ENCODE peak calls at places on chromosomes 7 and 10, in four cellular contexts. E is cardiac fibroblast, J is WERI-Rb-1, G is IMR-90. F is an unnamed sample.

GRCh38 chr7:131895541-131896173 is 339.2 kb upstream of the PODXL start:
- DNase-seq in G (peak; percentile 70), J (no peak), E (peak; percentile 70), F (no peak)

GRCh38 chr10:125144209-125144608 is 16.2 kb downstream of the CTBP2 start:
- DNase-seq in G (no peak), J (no peak), E (no peak), F (no peak)

GRCh38 chr7:116327751-116328150 is 117.4 kb downstream of the TES start:
- DNase-seq in G (peak; percentile 99), E (peak; percentile 98), J (no peak), F (no peak)

GRCh38 chr10:17418249-17418648 is 36.1 kb downstream of the ST8SIA6 start:
- DNase-seq in E (no peak), J (no peak), G (no peak), F (no peak)

GRCh38 chr7:103867874-103868273 is 121.6 kb downstream of the RELN start:
- DNase-seq in J (no peak), G (no peak), E (no peak), F (no peak)

GRCh38 chr10:46247808-46248569 is 38.8 kb upstream of the ANTXRL start:
- DNase-seq in E (no peak), J (no peak), G (no peak), F (no peak)

GRCh38 chr10:27744478-27745379 is 890 bp downstream of the MKX start:
- DNase-seq in G (peak; percentile 26), E (peak; percentile 11), J (no peak), F (peak; percentile 57)

GRCh38 chr7:142880886-142881505 is 4.5 kb downstream of the TRPV6 start:
- DNase-seq in G (peak; percentile 1), E (peak; percentile 52), J (peak; percentile 66), F (no peak)

GRCh38 chr10:58593008-58593407 is 80.3 kb downstream of the BICC1 start:
- DNase-seq in E (no peak), J (no peak), G (no peak), F (no peak)

GRCh38 chr7:70595741-70596574 is 536.0 kb upstream of the GALNT17 start:
- DNase-seq in E (no peak), G (no peak), J (peak; percentile 61), F (no peak)

GRCh38 chr7:88339195-88339922 is 32.7 kb upstream of the STEAP4 start:
- DNase-seq in J (no peak), G (no peak), E (no peak), F (no peak)

GRCh38 chr7:149626972-149627371 is 129.4 kb upstream of the ZNF746 start:
- DNase-seq in J (no peak), E (no peak), G (no peak), F (no peak)

GRCh38 chr10:88522715-88523114 is 60.4 kb downstream of the RNLS start:
- DNase-seq in G (peak; percentile 26), E (no peak), J (no peak), F (no peak)

GRCh38 chr10:66819691-66820090 is 106.1 kb upstream of the LRRTM3 start:
- DNase-seq in E (peak; percentile 66), J (no peak), G (no peak), F (no peak)

GRCh38 chr10:11009471-11010308 is 8.0 kb upstream of the CELF2 start:
- DNase-seq in G (no peak), J (no peak), E (peak; percentile 13), F (no peak)

GRCh38 chr10:18377898-18378297 is 237.7 kb downstream of the CACNB2 start:
- DNase-seq in G (no peak), J (no peak), E (no peak), F (no peak)

GRCh38 chr10:59913547-59914237 is 7.3 kb upstream of the CCDC6 start:
- DNase-seq in E (no peak), J (no peak), G (no peak), F (no peak)

GRCh38 chr7:33862946-33863814 is 42.2 kb upstream of the BMPER start:
- DNase-seq in E (no peak), G (no peak), J (no peak), F (no peak)

DNA sequence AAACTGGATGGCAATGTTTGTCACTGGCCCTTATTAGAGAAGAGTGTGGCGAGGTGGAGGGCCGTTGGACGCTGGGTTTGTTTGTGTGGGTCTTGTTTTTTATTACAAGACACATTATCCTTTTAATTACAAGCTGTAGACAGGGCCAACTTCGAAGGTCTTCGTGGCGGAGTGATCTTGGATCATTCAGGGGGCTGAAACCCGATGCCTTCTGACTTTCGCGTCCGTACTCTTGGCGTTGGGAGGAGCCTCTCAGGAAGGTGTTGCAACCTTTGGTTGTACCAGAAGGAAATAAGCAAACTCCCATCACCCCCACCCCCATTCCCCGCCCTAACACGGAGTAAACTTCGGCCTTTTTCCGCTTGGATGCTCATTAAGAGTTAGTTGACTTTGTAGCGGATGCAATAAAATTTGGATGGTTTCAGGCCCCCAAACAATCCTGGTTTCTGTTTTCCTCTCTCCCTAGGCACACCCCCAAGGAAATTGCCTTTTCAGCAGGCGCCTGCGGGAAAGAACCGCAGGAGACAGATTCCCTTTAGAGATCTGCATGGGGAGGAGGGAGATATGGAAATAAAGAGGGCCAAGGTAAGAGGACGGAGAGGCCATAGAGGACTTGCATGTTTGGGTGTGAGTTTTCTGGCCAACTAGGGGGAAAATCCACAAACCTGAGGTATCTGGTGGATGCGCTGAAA is 294.5 kb upstream of the NFE2L3 start:
- DNase-seq in G (peak; percentile 55), E (peak; percentile 40), J (peak; percentile 80), F (peak; percentile 85)
- H3K4me3 ChIP-seq in G (peak overlapping the region; percentile 57), E (peak overlapping the region; percentile 61), J (peak overlapping the region; percentile 60), F (peak overlapping the region; percentile 49)

GRCh38 chr7:94160719-94161435 is 156.7 kb upstream of the BET1 start:
- DNase-seq in E (no peak), G (no peak), J (no peak), F (no peak)
- H3K4me3 ChIP-seq in E (no peak overlapping the region), G (no peak overlapping the region), J (no peak overlapping the region), F (no peak overlapping the region)

DNA sequence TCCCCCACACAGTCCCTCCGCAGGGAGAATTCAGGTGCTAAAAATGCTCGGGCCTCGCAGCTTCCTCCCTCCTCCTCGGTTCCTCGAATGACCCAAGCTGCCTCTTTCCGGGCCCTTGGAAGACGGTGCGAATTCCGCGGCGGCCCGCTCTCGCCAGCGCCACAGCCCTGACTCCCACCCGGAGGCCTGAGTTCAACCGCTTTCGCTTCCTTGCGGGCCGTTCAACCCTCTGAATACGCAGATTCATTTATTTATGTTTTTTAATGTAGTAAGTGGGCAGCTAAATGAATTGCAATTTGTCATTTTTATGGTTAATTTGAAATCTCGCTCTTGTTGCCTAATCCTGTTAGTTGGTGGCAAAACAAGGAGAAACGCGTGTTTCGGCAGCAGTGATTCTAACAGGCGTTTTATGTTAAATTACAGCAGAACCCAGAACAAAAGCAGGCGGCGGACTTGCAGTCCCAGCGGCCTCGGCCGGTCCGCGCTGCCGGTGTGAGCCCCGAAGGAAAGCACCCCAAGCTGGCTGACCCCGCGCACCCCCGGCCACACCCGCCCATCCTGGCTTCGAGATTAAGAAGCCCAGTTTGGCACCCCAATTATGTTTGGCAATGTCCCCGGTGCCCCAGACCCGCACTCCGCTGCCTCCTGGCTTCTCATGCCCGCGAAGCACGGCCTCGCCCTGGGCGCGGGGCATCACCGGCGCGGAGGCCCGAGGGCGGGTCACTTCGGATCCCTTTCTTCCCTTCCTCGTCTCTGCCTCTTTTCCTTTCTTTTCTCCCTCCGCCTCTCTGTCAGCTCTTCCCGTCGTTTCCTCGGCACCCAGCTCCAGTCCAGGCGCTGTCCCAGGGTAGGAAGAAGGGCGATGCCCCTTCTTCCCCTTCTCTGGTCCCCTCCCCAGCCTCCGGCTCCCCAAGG is 75.9 kb downstream of the INSIG1 start:
- DNase-seq in G (peak; percentile 4), E (peak; percentile 20), J (no peak), F (no peak)
- H3K4me3 ChIP-seq in G (peak overlapping the region; percentile 16), E (no peak overlapping the region), J (no peak overlapping the region), F (no peak overlapping the region)

DNA sequence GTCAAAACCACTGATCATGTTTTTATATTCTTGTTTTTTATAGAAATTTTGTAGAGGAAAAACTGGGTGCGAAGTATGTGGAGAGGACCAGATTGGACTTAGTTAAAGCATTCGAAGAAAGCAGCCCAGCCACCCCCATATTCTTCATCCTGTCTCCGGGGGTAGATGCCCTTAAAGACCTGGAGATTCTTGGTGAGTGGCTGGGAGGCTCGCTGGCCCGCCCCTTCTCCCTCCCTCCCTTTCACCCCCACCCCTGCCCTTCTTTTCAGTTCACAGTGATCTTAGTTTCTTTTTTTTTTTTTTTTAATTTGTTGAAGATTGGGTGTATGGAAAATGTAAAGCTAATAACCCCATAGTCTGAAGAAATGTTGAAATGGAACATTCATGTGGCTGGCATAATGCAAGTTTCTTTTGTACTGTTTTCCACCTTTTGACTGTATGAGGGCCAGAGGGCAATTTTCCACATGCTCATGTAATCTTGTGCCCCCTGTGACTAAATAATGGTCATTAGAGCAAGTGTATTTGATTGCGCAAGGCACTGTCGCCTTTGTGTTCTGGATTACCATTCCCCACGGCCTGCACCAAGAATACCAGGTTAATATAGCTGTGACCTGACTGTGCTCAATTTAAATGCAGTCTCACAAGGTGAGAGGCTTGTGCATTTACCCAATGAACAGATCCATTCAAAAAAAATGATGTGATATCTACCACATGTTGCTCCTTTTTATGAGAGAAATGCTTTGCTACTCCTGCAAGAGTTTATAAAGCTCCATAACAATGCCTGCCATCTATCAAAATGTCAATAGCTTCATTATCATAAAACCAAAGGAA is 77.7 kb downstream of the CDCA7L start:
- DNase-seq in G (no peak), E (no peak), J (no peak), F (no peak)
- H3K4me3 ChIP-seq in G (no peak overlapping the region), E (no peak overlapping the region), J (no peak overlapping the region), F (no peak overlapping the region)

DNA sequence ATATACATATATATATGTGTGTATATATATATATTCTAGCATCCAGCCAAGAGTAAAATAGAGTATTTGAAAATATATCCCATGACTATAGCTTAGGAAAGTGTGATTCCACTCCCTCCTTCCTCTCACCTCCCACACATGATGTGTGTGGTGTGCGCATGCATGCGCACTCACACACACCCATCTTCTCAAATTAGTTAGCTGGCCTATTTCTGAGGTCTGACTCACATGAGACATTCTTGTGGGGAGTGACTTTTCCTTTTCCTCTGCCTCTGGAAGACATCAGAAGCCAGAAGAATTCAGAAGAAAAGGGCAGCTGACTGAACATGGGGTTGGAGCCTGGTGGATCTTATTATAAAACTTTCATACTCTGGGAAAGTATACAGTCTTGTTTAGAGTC is 793.5 kb upstream of the ZNF722 start:
- DNase-seq in E (no peak), J (no peak), G (no peak), F (no peak)
- H3K4me3 ChIP-seq in E (no peak overlapping the region), J (no peak overlapping the region), G (no peak overlapping the region), F (no peak overlapping the region)